ENCODE peak calls at places on chromosomes 6 and 20, in seven cellular contexts. B is fibroblast of lung; D is amniotic epithelial cell; P is AG09319; N is activated CD4-positive, alpha-beta T cell treated with anti-CD3 and anti-CD28 coated beads for 1 hour; E is SW 1271; H is EH. O is an unnamed sample.

GRCh38 chr6:46024122-46024769 is 8.6 kb upstream of the CLIC5 start:
- DNase-seq in N (no peak), H (no peak), D (no peak), E (no peak), B (no peak), P (no peak), O (no peak)

GRCh38 chr6:42754759-42755158 is 8.9 kb upstream of the TBCC start:
- DNase-seq in D (no peak), H (no peak), N (no peak), B (no peak), E (no peak), P (no peak), O (no peak)

GRCh38 chr6:134035823-134036296 is 16.6 kb downstream of the SLC2A12 start:
- DNase-seq in D (peak; percentile 73), B (peak; percentile 92), H (peak; percentile 34), P (no peak), N (no peak), E (peak; percentile 67), O (no peak)

GRCh38 chr6:143705564-143705963 is 27.8 kb downstream of the PHACTR2 start:
- DNase-seq in P (no peak), B (no peak), N (no peak), H (no peak), E (no peak), D (no peak), O (no peak)

GRCh38 chr20:40757087-40757486 is 68.1 kb upstream of the MAFB start:
- DNase-seq in P (no peak), B (no peak), H (no peak), E (no peak), D (no peak), N (no peak), O (no peak)

GRCh38 chr20:31617432-31618104 is 12.5 kb downstream of the ID1 start:
- DNase-seq in N (no peak), D (no peak), P (no peak), E (no peak), B (no peak), H (no peak), O (no peak)

GRCh38 chr6:43037197-43037596 is 15.8 kb downstream of the RRP36 start:
- DNase-seq in P (no peak), H (no peak), D (no peak), N (no peak), B (no peak), E (no peak), O (no peak)

GRCh38 chr20:57919059-57919458 is 209.2 kb upstream of the PMEPA1 start:
- DNase-seq in P (no peak), H (no peak), E (no peak), B (no peak), N (no peak), D (no peak), O (no peak)

GRCh38 chr6:53862517-53863457 is 68.0 kb downstream of the LRRC1 start:
- DNase-seq in D (peak; percentile 96), H (peak; percentile 64), P (peak; percentile 34), B (peak; percentile 96), E (no peak), N (no peak), O (no peak)

GRCh38 chr6:109381007-109381746 is 1.1 kb downstream of the CD164 start:
- DNase-seq in N (no peak), D (no peak), E (peak; percentile 33), P (no peak), B (peak; percentile 28), H (peak; percentile 20), O (peak; percentile 32)

GRCh38 chr20:51121272-51121671 is 98.4 kb upstream of the KCNG1 start:
- DNase-seq in P (no peak), N (no peak), D (no peak), H (peak; percentile 15), E (no peak), B (no peak), O (no peak)

GRCh38 chr20:62365814-62366369 is 1.2 kb downstream of the LAMA5 start:
- DNase-seq in B (no peak), E (peak; percentile 77), D (no peak), P (no peak), N (no peak), H (no peak), O (no peak)

GRCh38 chr6:167574431-167575097 is 249.7 kb downstream of the TTLL2 start:
- DNase-seq in P (no peak), H (no peak), E (no peak), D (no peak), N (no peak), B (no peak), O (no peak)

GRCh38 chr6:49462071-49462470 is 982 bp downstream of the MMUT start:
- DNase-seq in N (no peak), P (no peak), H (no peak), D (peak; percentile 13), E (no peak), B (peak; percentile 19), O (no peak)

GRCh38 chr6:168884646-168885086 is 369.0 kb downstream of the THBS2 start:
- DNase-seq in P (peak; percentile 16), H (peak; percentile 55), D (peak; percentile 4), E (peak; percentile 46), B (no peak), N (peak; percentile 67), O (peak; percentile 86)

GRCh38 chr6:85078071-85078470 is 313.7 kb upstream of the TBX18 start:
- DNase-seq in P (peak; percentile 70), E (peak; percentile 64), H (peak; percentile 82), D (peak; percentile 98), N (no peak), B (peak; percentile 88), O (no peak)

GRCh38 chr6:157380458-157380778 is 572 bp upstream of the ZDHHC14 start:
- DNase-seq in D (no peak), H (no peak), E (no peak), B (no peak), N (no peak), P (no peak), O (no peak)

GRCh38 chr20:14264869-14265268 is 72.5 kb downstream of the FLRT3 start:
- DNase-seq in H (peak; percentile 59), D (peak; percentile 60), B (peak; percentile 21), E (no peak), P (peak; percentile 12), N (no peak), O (no peak)

GRCh38 chr6:166104107-166104506 is 63.5 kb downstream of the TBXT start:
- DNase-seq in D (peak; percentile 77), E (no peak), B (peak; percentile 39), N (no peak), H (no peak), P (no peak), O (no peak)

GRCh38 chr6:167956983-167957492 is 40.4 kb upstream of the KIF25 start:
- DNase-seq in E (no peak), N (no peak), P (no peak), H (peak; percentile 63), D (peak; percentile 10), B (peak; percentile 25), O (no peak)

GRCh38 chr20:51386586-51386985 is 155.9 kb downstream of the NFATC2 start:
- DNase-seq in D (no peak), N (no peak), B (no peak), H (no peak), E (no peak), P (no peak), O (no peak)

GRCh38 chr6:160301341-160301740 is 42.7 kb upstream of the SLC22A2 start:
- DNase-seq in H (no peak), D (no peak), E (no peak), B (no peak), P (no peak), N (no peak), O (no peak)

GRCh38 chr20:63138855-63139341 is 77.0 kb downstream of the YTHDF1 start:
- DNase-seq in H (no peak), E (no peak), N (no peak), B (peak; percentile 76), D (peak; percentile 1), P (no peak), O (peak; percentile 4)

GRCh38 chr6:64665137-64665536 is 1029.5 kb downstream of the PHF3 start:
- DNase-seq in H (no peak), B (no peak), P (no peak), D (no peak), E (no peak), N (no peak), O (no peak)

GRCh38 chr6:90068264-90068663 is 174.0 kb downstream of the GJA10 start:
- DNase-seq in P (no peak), B (peak; percentile 83), H (peak; percentile 61), N (no peak), D (peak; percentile 88), E (peak; percentile 26), O (no peak)

GRCh38 chr6:158730175-158730907 is 80.5 kb downstream of the SYTL3 start:
- DNase-seq in P (no peak), D (no peak), H (no peak), B (no peak), N (no peak), E (no peak), O (no peak)

GRCh38 chr6:124119591-124119990 is 315.9 kb downstream of the NKAIN2 start:
- DNase-seq in E (no peak), B (no peak), N (no peak), P (no peak), D (no peak), H (no peak), O (no peak)

GRCh38 chr6:170271771-170272314 is 19.0 kb downstream of the DLL1 start:
- DNase-seq in H (no peak), N (peak; percentile 65), P (no peak), D (no peak), B (no peak), E (no peak), O (peak; percentile 71)

GRCh38 chr20:24138126-24138857 is 149.7 kb upstream of the GGTLC1 start:
- DNase-seq in N (no peak), B (no peak), P (no peak), H (no peak), E (no peak), D (no peak), O (no peak)

GRCh38 chr6:138454976-138455706 is 44.2 kb downstream of the NHSL1 start:
- DNase-seq in H (no peak), D (peak; percentile 13), N (peak; percentile 43), B (peak; percentile 29), E (no peak), P (no peak), O (peak; percentile 63)

GRCh38 chr6:56690519-56691200 is 48.0 kb upstream of the DST start:
- DNase-seq in E (peak; percentile 64), N (no peak), B (peak; percentile 89), P (peak; percentile 27), H (peak; percentile 84), D (peak; percentile 60), O (no peak)

GRCh38 chr6:73180076-73180717 is 45.1 kb downstream of the KHDC1L start:
- DNase-seq in N (no peak), H (peak; percentile 34), B (peak; percentile 54), P (no peak), E (no peak), D (peak; percentile 16), O (no peak)

GRCh38 chr6:156791261-156791850 is 14.2 kb downstream of the ARID1B start:
- DNase-seq in E (no peak), B (peak; percentile 62), H (peak; percentile 33), P (no peak), D (peak; percentile 82), N (no peak), O (peak; percentile 33)

O was measured in mucosa of descending colon.